ENCODE peak calls at places on chromosome 15, in four cellular contexts. One of them, this sample, is unnamed.
A peak's percentile ranks its signal among the peaks of the same experiment; 100 is the strongest.

GRCh38 chr15:88664151-88664778 is 25.4 kb downstream of the ISG20 start:
- DNase-seq in activated B cell treated with CpG ODN at 0.5 μM for 24 hours: no peak
- DNase-seq in tibial nerve: no peak
- DNase-seq in suprapubic skin: no peak
- DNase-seq in this sample: no peak

GRCh38 chr15:101499863-101500713 is 10.6 kb upstream of the PCSK6 start:
- DNase-seq in activated B cell treated with CpG ODN at 0.5 μM for 24 hours: no peak
- DNase-seq in tibial nerve: no peak
- DNase-seq in suprapubic skin: no peak
- DNase-seq in this sample: no peak

GRCh38 chr15:79088426-79089205 is 2.0 kb downstream of the RASGRF1 start:
- DNase-seq in activated B cell treated with CpG ODN at 0.5 μM for 24 hours: no peak
- DNase-seq in tibial nerve: no peak
- DNase-seq in suprapubic skin: peak; percentile 48
- DNase-seq in this sample: no peak

GRCh38 chr15:77584201-77584600 is 48.5 kb downstream of the LINGO1 start:
- DNase-seq in tibial nerve: no peak
- DNase-seq in suprapubic skin: no peak
- DNase-seq in activated B cell treated with CpG ODN at 0.5 μM for 24 hours: no peak
- DNase-seq in this sample: no peak

GRCh38 chr15:48855501-48856440 is 22.2 kb upstream of the EID1 start:
- DNase-seq in tibial nerve: no peak
- DNase-seq in suprapubic skin: no peak
- DNase-seq in activated B cell treated with CpG ODN at 0.5 μM for 24 hours: no peak
- DNase-seq in this sample: no peak

GRCh38 chr15:42385206-42385979 is 26.1 kb downstream of the CAPN3 start:
- DNase-seq in suprapubic skin: no peak
- DNase-seq in activated B cell treated with CpG ODN at 0.5 μM for 24 hours: no peak
- DNase-seq in tibial nerve: no peak
- DNase-seq in this sample: peak; percentile 56

GRCh38 chr15:62306851-62307504 is 141.9 kb upstream of the C2CD4B start:
- DNase-seq in suprapubic skin: no peak
- DNase-seq in tibial nerve: no peak
- DNase-seq in activated B cell treated with CpG ODN at 0.5 μM for 24 hours: no peak
- DNase-seq in this sample: peak; percentile 27

GRCh38 chr15:33344111-33344510 is 33.3 kb downstream of the RYR3 start:
- DNase-seq in activated B cell treated with CpG ODN at 0.5 μM for 24 hours: no peak
- DNase-seq in suprapubic skin: no peak
- DNase-seq in tibial nerve: no peak
- DNase-seq in this sample: no peak

GRCh38 chr15:43932907-43933306 is 106.1 kb downstream of the WDR76 start:
- DNase-seq in suprapubic skin: no peak
- DNase-seq in activated B cell treated with CpG ODN at 0.5 μM for 24 hours: no peak
- DNase-seq in tibial nerve: no peak
- DNase-seq in this sample: no peak

GRCh38 chr15:68484696-68485400 is 52.9 kb upstream of the ITGA11 start:
- DNase-seq in tibial nerve: no peak
- DNase-seq in suprapubic skin: no peak
- DNase-seq in activated B cell treated with CpG ODN at 0.5 μM for 24 hours: no peak
- DNase-seq in this sample: no peak

GRCh38 chr15:76312540-76313174 is 1.4 kb upstream of the ETFA start:
- DNase-seq in suprapubic skin: no peak
- DNase-seq in activated B cell treated with CpG ODN at 0.5 μM for 24 hours: no peak
- DNase-seq in tibial nerve: no peak
- DNase-seq in this sample: no peak

GRCh38 chr15:99958426-99959097 is 225.3 kb upstream of the LYSMD4 start:
- DNase-seq in suprapubic skin: no peak
- DNase-seq in activated B cell treated with CpG ODN at 0.5 μM for 24 hours: no peak
- DNase-seq in tibial nerve: no peak
- DNase-seq in this sample: no peak

GRCh38 chr15:99962006-99962561 is 228.8 kb upstream of the LYSMD4 start:
- DNase-seq in activated B cell treated with CpG ODN at 0.5 μM for 24 hours: no peak
- DNase-seq in suprapubic skin: peak; percentile 73
- DNase-seq in tibial nerve: no peak
- DNase-seq in this sample: no peak

GRCh38 chr15:99963976-99964375 is 230.7 kb upstream of the LYSMD4 start:
- DNase-seq in suprapubic skin: peak; percentile 44
- DNase-seq in activated B cell treated with CpG ODN at 0.5 μM for 24 hours: no peak
- DNase-seq in tibial nerve: no peak
- DNase-seq in this sample: no peak

GRCh38 chr15:99963096-99963825 is 230.0 kb upstream of the LYSMD4 start:
- DNase-seq in tibial nerve: no peak
- DNase-seq in suprapubic skin: peak; percentile 41
- DNase-seq in activated B cell treated with CpG ODN at 0.5 μM for 24 hours: no peak
- DNase-seq in this sample: no peak

DNA sequence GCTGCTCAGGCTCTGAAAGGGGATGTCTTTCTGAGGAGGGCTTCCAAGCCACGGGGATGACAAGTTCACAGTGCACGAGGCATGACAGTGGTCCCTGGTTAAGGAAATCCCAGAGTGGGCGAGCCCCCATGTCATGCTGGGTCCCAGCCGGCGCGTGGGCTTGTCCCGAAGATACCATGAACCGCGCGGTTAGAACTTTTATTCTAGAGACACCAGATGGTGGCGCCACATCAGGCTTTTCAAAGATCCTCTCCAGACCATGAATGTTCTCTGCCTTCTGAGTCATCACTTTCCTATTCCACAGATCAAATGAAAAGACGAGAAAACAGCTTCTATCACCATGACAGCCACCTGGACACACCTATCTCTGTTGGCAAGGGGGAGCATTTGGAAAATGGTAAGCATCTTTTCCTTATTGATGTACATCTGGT is 227.8 kb upstream of the LYSMD4 start:
- DNase-seq in tibial nerve: no peak
- DNase-seq in suprapubic skin: peak; percentile 72
- DNase-seq in activated B cell treated with CpG ODN at 0.5 μM for 24 hours: no peak
- DNase-seq in this sample: no peak
- TF ChIP-seq CTCF in tibial nerve: no peak
- TF ChIP-seq CTCF in suprapubic skin: no peak
- TF ChIP-seq CTCF in activated B cell treated with CpG ODN at 0.5 μM for 24 hours: no peak
- TF ChIP-seq CTCF in this sample: no peak

DNA sequence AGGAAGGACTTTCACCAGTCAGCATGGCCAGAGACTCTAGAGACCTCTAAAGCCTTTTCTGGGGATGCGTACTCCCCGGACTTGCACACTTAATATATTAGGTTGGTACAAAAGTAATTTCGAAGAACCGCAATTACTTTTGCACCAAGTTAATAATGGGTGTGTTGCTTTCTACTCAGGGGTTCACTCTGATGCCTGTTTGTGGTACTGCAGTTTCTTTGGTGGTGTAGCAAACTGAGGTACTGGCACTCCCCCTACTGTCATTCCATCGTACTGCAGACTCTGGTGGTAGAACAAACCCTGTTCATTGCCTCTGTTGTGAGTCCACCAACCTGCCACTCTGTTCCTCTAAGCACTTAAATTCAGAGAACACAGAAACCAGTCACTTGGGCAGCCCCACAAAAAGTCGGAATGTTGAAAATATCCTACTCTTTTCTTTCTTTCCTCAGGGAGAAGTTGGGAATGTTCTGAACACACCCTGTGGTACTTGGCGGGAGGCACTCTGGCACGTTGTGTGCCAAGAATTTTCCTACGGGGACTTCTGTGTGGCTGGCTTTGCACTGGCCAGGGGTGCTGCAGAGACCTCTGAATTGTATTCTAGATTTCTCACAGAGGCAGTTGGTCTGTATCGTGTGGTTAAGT is 46.3 kb downstream of the GABRG3 start:
- DNase-seq in tibial nerve: peak; percentile 30
- DNase-seq in activated B cell treated with CpG ODN at 0.5 μM for 24 hours: no peak
- DNase-seq in suprapubic skin: no peak
- DNase-seq in this sample: peak; percentile 62
- TF ChIP-seq CTCF in tibial nerve: no peak
- TF ChIP-seq CTCF in activated B cell treated with CpG ODN at 0.5 μM for 24 hours: no peak
- TF ChIP-seq CTCF in suprapubic skin: no peak
- TF ChIP-seq CTCF in this sample: peak; percentile 96

DNA sequence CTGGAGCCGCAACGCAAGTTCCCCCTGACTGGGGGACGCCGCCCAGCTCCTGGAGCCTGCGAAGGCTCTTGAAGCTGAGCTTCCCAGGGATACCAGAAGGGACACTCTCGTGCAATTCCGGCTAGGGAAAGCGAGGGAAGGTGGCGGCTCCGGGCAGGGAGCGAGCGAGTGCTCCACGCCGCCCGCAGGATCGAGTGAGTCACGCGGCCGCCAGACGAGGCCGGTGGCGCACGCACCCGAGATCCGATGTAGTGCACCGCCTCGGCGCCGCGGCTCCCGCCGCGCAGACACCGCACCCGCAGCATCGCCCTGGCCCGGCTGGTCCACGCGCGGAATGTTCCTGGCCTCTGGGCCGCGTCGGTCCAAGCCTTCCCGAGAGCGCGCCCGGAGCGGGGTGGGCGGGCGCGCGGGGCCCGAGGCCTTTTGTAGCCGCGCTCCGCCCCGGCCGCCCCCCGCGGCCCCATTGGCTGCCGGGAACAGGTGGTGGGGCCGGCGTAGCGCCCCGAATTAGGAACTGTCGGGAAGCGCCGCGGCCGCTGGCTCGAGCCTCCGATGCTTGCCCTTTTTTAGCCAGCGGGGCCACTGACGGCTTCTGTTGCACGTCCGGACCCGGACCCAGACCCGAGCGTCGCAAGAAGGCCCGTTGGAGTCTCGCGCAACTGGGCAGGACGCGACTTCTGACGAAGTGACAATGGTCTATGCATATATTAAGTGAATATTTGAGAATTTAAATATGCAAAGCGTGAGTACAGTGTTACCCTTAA is at the start of gene GATM:
- DNase-seq in tibial nerve: peak; percentile 51
- DNase-seq in suprapubic skin: peak; percentile 85
- DNase-seq in activated B cell treated with CpG ODN at 0.5 μM for 24 hours: peak; percentile 64
- DNase-seq in this sample: peak; percentile 50
- TF ChIP-seq CTCF in tibial nerve: no peak
- TF ChIP-seq CTCF in suprapubic skin: peak; percentile 25
- TF ChIP-seq CTCF in activated B cell treated with CpG ODN at 0.5 μM for 24 hours: no peak
- TF ChIP-seq CTCF in this sample: peak; percentile 32

DNA sequence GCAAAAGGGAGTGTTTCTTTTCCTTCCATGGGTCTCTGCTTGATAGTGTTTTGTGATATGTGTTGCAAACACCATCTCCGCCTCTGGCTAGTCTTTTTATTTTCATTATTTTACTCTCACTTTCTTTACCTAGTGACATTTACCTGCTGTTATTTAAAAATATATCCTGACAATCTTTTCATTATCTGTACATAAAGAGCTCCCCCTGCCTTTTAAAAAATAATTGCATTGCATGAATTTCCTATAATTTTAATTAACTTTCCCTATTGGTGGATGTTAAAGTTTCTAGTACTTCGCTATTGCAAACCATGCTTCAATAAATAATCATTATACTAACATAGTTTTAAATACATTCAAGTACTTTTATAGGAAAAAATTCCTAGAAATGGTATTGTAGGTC is 48.8 kb upstream of the GCNT3 start:
- DNase-seq in suprapubic skin: no peak
- DNase-seq in tibial nerve: no peak
- DNase-seq in activated B cell treated with CpG ODN at 0.5 μM for 24 hours: no peak
- DNase-seq in this sample: no peak
- TF ChIP-seq CTCF in suprapubic skin: no peak
- TF ChIP-seq CTCF in tibial nerve: no peak
- TF ChIP-seq CTCF in activated B cell treated with CpG ODN at 0.5 μM for 24 hours: no peak
- TF ChIP-seq CTCF in this sample: no peak

GRCh38 chr15:89863918-89864317 is 29.9 kb downstream of the AP3S2 start:
- DNase-seq in suprapubic skin: no peak
- DNase-seq in activated B cell treated with CpG ODN at 0.5 μM for 24 hours: no peak
- DNase-seq in tibial nerve: no peak
- DNase-seq in this sample: no peak
- TF ChIP-seq CTCF in suprapubic skin: no peak
- TF ChIP-seq CTCF in activated B cell treated with CpG ODN at 0.5 μM for 24 hours: no peak
- TF ChIP-seq CTCF in tibial nerve: no peak
- TF ChIP-seq CTCF in this sample: no peak

DNA sequence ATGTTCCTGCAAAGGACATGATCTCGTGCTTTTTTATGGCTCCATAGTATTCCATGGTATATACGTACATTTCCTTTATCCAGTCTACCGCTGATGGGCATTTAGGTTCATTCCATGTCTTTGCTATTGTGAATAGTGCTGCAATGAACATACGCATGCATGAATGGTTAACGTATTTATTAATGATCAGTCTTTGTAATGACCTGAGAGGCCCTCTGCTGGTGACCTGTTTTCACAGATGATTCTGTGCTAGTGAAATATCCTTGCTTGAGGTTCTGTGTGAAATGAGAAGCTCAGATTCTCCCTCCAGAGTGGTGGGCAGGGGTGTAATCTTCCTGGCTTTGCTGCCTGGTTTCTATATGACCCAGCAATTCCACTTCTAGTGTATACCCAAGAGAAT is 160.2 kb upstream of the RASGRP1 start:
- DNase-seq in activated B cell treated with CpG ODN at 0.5 μM for 24 hours: no peak
- DNase-seq in tibial nerve: no peak
- DNase-seq in suprapubic skin: no peak
- DNase-seq in this sample: no peak
- TF ChIP-seq CTCF in activated B cell treated with CpG ODN at 0.5 μM for 24 hours: no peak
- TF ChIP-seq CTCF in tibial nerve: no peak
- TF ChIP-seq CTCF in suprapubic skin: no peak
- TF ChIP-seq CTCF in this sample: no peak

GRCh38 chr15:94041731-94042130 is 189.6 kb upstream of the MCTP2 start:
- DNase-seq in tibial nerve: no peak
- DNase-seq in suprapubic skin: no peak
- DNase-seq in activated B cell treated with CpG ODN at 0.5 μM for 24 hours: no peak
- DNase-seq in this sample: no peak

GRCh38 chr15:94036156-94036555 is 195.2 kb upstream of the MCTP2 start:
- DNase-seq in activated B cell treated with CpG ODN at 0.5 μM for 24 hours: no peak
- DNase-seq in tibial nerve: no peak
- DNase-seq in suprapubic skin: no peak
- DNase-seq in this sample: no peak

GRCh38 chr15:94042163-94042954 is 189.0 kb upstream of the MCTP2 start:
- DNase-seq in tibial nerve: no peak
- DNase-seq in activated B cell treated with CpG ODN at 0.5 μM for 24 hours: no peak
- DNase-seq in suprapubic skin: no peak
- DNase-seq in this sample: no peak

DNA sequence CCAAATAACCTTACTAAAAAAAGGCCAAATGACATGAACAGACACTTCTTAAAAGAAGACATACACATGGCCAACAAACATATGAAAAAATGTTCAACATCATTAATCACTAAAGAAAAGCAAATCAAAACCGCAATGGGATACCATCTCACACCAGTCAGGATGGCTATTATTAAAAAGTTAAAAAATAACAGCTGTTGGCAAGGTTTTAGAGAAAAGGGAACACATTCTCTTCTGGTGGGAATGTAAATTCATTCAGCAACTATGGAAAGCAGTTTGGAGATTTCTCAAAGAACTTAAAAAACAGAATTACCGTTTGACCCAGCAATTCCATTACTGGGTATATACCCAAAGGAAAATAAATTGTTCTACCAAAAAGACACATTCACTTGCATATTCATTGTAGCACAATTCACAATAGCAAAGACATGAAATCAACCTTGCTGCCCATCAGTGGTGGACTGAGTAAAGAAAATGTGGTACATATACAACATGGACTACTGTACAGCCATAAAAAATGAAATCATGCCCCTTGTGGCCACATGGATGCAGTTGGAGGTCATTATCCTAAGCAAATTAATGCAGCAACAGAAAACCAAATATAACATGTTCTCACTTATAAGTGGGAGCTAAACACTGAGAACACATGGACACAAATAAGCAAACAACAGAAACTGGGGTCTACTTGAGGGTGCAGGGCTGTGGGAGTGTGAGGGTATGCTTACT is 190.7 kb upstream of the MCTP2 start:
- DNase-seq in activated B cell treated with CpG ODN at 0.5 μM for 24 hours: no peak
- DNase-seq in tibial nerve: no peak
- DNase-seq in suprapubic skin: no peak
- DNase-seq in this sample: no peak
- TF ChIP-seq CTCF in activated B cell treated with CpG ODN at 0.5 μM for 24 hours: no peak
- TF ChIP-seq CTCF in tibial nerve: no peak
- TF ChIP-seq CTCF in suprapubic skin: no peak
- TF ChIP-seq CTCF in this sample: no peak

This sample was measured in D721Med.